ENCODE peak calls at places on chromosomes 16 and 17, in ten cellular contexts. K, Y, C, X, U, B, P, G, J and A are unnamed samples.

GRCh38 chr16:49778202-49778601 is 77.7 kb downstream of the ZNF423 start:
- DNase-seq in K (no peak), Y (no peak), C (no peak), X (no peak), U (no peak), B (no peak), P (no peak), G (no peak), J (no peak), A (no peak)

GRCh38 chr16:65950211-65950610 is 416.3 kb upstream of the CDH5 start:
- DNase-seq in K (no peak), Y (no peak), C (no peak), X (no peak), U (no peak), B (no peak), P (no peak), G (no peak), J (peak), A (no peak)

GRCh38 chr16:85514601-85515318 is 98.4 kb upstream of the GSE1 start:
- DNase-seq in K (peak), Y (peak), C (peak), X (peak), U (peak), B (peak), P (peak), G (peak), J (peak), A (peak)

GRCh38 chr17:9982159-9982558 is 77.1 kb upstream of the RCVRN start:
- DNase-seq in K (no peak), Y (no peak), C (no peak), X (peak), U (no peak), B (no peak), P (no peak), G (no peak), J (no peak), A (no peak)

GRCh38 chr16:79651363-79651762 is 50.8 kb upstream of the MAF start:
- DNase-seq in K (peak), Y (peak), C (no peak), X (no peak), U (no peak), B (peak), P (peak), G (no peak), J (peak), A (peak)

GRCh38 chr17:50491510-50491909 is 12.8 kb downstream of the RSAD1 start:
- DNase-seq in K (no peak), Y (no peak), C (no peak), X (no peak), U (no peak), B (peak), P (no peak), G (no peak), J (no peak), A (no peak)

GRCh38 chr17:50196826-50197225 is 4.6 kb downstream of the COL1A1 start:
- DNase-seq in K (no peak), Y (no peak), C (no peak), X (no peak), U (no peak), B (peak), P (no peak), G (no peak), J (peak), A (peak)

GRCh38 chr16:83606486-83607030 is 201.2 kb upstream of the HSBP1 start:
- DNase-seq in K (no peak), Y (no peak), C (no peak), X (peak), U (no peak), B (no peak), P (no peak), G (no peak), J (no peak), A (no peak)

GRCh38 chr17:66976781-66977201 is 12.3 kb downstream of the CACNG4 start:
- DNase-seq in K (no peak), Y (peak), C (no peak), X (no peak), U (no peak), B (no peak), P (no peak), G (no peak), J (no peak), A (no peak)

GRCh38 chr17:337866-338265 is 14.7 kb downstream of the RPH3AL start:
- DNase-seq in K (no peak), Y (no peak), C (no peak), X (no peak), U (no peak), B (no peak), P (no peak), G (no peak), J (no peak), A (no peak)

GRCh38 chr16:22014271-22014873 is 6.5 kb downstream of the MOSMO start:
- DNase-seq in K (no peak), Y (no peak), C (no peak), X (no peak), U (no peak), B (peak), P (no peak), G (no peak), J (no peak), A (no peak)

GRCh38 chr16:47492428-47493357 is 31.6 kb downstream of the PHKB start:
- DNase-seq in K (peak), Y (peak), C (peak), X (no peak), U (no peak), B (no peak), P (peak), G (no peak), J (no peak), A (peak)

GRCh38 chr17:59373879-59374495 is 42.5 kb downstream of the YPEL2 start:
- DNase-seq in K (no peak), Y (peak), C (no peak), X (no peak), U (no peak), B (peak), P (no peak), G (no peak), J (peak), A (peak)

GRCh38 chr16:28309811-28310311 is 17.5 kb downstream of the SBK1 start:
- DNase-seq in K (no peak), Y (peak), C (no peak), X (no peak), U (no peak), B (no peak), P (no peak), G (no peak), J (no peak), A (no peak)

GRCh38 chr16:68237243-68238028 is 1.5 kb upstream of the ESRP2 start:
- DNase-seq in K (peak), Y (peak), C (peak), X (peak), U (peak), B (peak), P (peak), G (peak), J (peak), A (peak)

GRCh38 chr17:17710355-17710727 is 29.1 kb downstream of the RAI1 start:
- DNase-seq in K (no peak), Y (no peak), C (no peak), X (no peak), U (no peak), B (no peak), P (no peak), G (no peak), J (no peak), A (no peak)

GRCh38 chr17:40113961-40114272 is 7.9 kb upstream of the MSL1 start:
- DNase-seq in K (no peak), Y (no peak), C (no peak), X (no peak), U (no peak), B (no peak), P (no peak), G (no peak), J (peak), A (no peak)

GRCh38 chr17:40115101-40115436 is 6.7 kb upstream of the MSL1 start:
- DNase-seq in K (no peak), Y (no peak), C (no peak), X (no peak), U (no peak), B (no peak), P (no peak), G (no peak), J (no peak), A (no peak)

GRCh38 chr17:40112191-40112590 is 9.6 kb upstream of the MSL1 start:
- DNase-seq in K (no peak), Y (no peak), C (no peak), X (no peak), U (no peak), B (no peak), P (no peak), G (no peak), J (no peak), A (no peak)

GRCh38 chr17:40112718-40113109 is 9.1 kb upstream of the MSL1 start:
- DNase-seq in K (no peak), Y (no peak), C (peak), X (no peak), U (no peak), B (no peak), P (no peak), G (no peak), J (no peak), A (no peak)

GRCh38 chr17:40113110-40113960 is 8.4 kb upstream of the MSL1 start:
- DNase-seq in K (peak), Y (peak), C (peak), X (peak), U (peak), B (peak), P (peak), G (no peak), J (peak), A (peak)
- TF ChIP-seq CTCF in K (peak), Y (peak), C (peak), X (peak), U (peak), B (peak), P (peak), G (peak), J (peak), A (peak)

GRCh38 chr17:18968945-18969887 is 17.3 kb downstream of the SLC5A10 start:
- DNase-seq in K (peak), Y (no peak), C (no peak), X (no peak), U (no peak), B (peak), P (no peak), G (no peak), J (peak), A (peak)
- H3K4me3 ChIP-seq in K (no peak), Y (no peak), C (no peak), X (no peak), U (no peak), B (no peak), P (no peak), G (no peak), J (no peak), A (no peak)

GRCh38 chr16:20397468-20398074 is 7.0 kb downstream of the PDILT start:
- DNase-seq in K (peak), Y (no peak), C (no peak), X (no peak), U (no peak), B (no peak), P (no peak), G (no peak), J (no peak), A (no peak)
- TF ChIP-seq CTCF in K (no peak), Y (no peak), C (no peak), X (no peak), U (no peak), B (no peak), P (no peak), G (no peak), J (no peak), A (no peak)

DNA sequence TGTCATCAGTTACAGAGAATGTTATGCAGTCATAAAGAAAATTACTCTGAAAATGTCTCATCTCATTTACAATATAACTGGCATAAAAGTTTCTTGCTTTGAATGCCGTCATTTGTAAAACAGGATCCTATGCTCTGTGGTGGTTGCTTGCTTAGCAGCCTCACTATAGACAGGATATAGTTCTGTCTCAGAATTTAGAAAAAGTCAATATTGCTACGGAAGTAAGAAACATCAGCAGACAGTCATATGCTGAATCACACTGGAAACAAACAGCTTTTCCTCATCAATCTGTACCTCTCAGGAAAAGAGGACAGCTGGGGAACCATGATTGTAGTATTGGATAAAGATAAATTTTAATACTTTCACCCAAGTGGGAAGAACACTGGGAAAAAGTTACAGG is 105.5 kb downstream of the MYO1D start:
- DNase-seq in K (no peak), Y (no peak), C (no peak), X (no peak), U (peak), B (peak), P (no peak), G (no peak), J (no peak), A (peak)
- H3K4me3 ChIP-seq in K (no peak), Y (no peak), C (no peak), X (no peak), U (no peak), B (no peak), P (no peak), G (no peak), J (no peak), A (no peak)

DNA sequence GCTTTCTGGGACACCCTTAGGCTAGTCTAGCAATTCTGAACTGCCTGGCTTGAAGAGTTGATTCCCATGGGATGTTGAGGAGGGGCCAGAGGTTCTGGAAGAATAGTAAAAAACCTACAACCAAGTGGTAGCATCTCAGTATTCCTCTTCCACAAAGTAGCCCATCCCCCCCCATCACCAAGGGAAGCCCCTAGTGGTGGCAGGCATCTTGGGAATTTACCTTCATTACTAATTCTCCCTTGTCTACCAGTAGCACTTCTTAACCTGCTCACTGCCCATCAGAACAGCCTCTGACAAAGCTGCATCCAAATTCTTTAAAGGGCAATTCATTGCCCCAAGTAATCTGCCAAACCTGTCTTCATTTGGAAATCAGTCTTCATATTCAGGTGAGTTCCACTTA is 12.8 kb upstream of the RAB11FIP4 start:
- DNase-seq in K (no peak), Y (no peak), C (no peak), X (no peak), U (no peak), B (no peak), P (no peak), G (no peak), J (no peak), A (no peak)
- TF ChIP-seq CTCF in K (no peak), Y (no peak), C (no peak), X (no peak), U (peak), B (no peak), P (no peak), G (peak), J (no peak), A (peak)

DNA sequence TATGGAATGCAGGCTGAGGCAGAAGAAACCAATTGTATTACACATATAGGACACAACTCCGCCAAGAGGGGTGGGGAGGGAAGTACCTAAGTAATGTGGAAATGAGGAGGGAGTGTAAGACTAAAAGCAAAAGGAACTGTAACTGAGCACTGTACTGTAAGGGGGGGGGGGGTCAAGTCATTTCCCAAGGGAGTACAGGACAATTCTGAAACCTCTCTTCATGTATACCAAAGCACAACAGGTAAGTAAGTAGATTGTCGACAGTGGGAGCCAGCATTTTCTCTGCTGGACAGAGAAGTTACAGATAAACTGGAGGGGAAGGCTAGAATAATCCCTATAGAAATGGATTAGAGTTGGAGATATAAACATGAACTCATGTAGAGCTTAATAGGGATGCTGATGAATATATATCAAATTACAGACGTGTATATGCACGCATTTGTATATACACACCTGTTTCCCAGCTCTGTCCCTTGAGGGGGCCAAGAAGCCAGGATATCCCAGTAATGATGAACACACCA is 6.4 kb downstream of the USP22 start:
- DNase-seq in K (no peak), Y (no peak), C (no peak), X (no peak), U (no peak), B (peak), P (no peak), G (no peak), J (peak), A (no peak)
- H3K4me3 ChIP-seq in K (no peak), Y (no peak), C (no peak), X (no peak), U (no peak), B (no peak), P (no peak), G (no peak), J (no peak), A (no peak)

GRCh38 chr17:82913304-82914043 is 73.7 kb upstream of the ZNF750 start:
- DNase-seq in K (peak), Y (no peak), C (no peak), X (no peak), U (no peak), B (no peak), P (no peak), G (no peak), J (no peak), A (no peak)
- TF ChIP-seq CTCF in K (peak), Y (peak), C (peak), X (peak), U (no peak), B (peak), P (peak), G (peak), J (peak), A (peak)

GRCh38 chr16:67015317-67015731 is 13.6 kb upstream of the CBFB start:
- DNase-seq in K (no peak), Y (no peak), C (no peak), X (peak), U (no peak), B (no peak), P (peak), G (no peak), J (no peak), A (no peak)
- H3K4me3 ChIP-seq in K (no peak), Y (no peak), C (no peak), X (no peak), U (no peak), B (no peak), P (no peak), G (no peak), J (no peak), A (no peak)

GRCh38 chr16:4475880-4476790 is at the start of gene HMOX2:
- DNase-seq in K (peak), Y (peak), C (peak), X (peak), U (peak), B (peak), P (peak), G (no peak), J (peak), A (peak)

GRCh38 chr16:4472880-4473279 is 1.5 kb downstream of the NMRAL1 start:
- DNase-seq in K (no peak), Y (no peak), C (no peak), X (no peak), U (no peak), B (no peak), P (no peak), G (no peak), J (no peak), A (no peak)

GRCh38 chr16:4471869-4472268 is 2.6 kb downstream of the NMRAL1 start:
- DNase-seq in K (no peak), Y (no peak), C (no peak), X (no peak), U (no peak), B (no peak), P (no peak), G (no peak), J (no peak), A (no peak)

GRCh38 chr16:4477966-4478365 is 1.8 kb downstream of the HMOX2 start:
- DNase-seq in K (no peak), Y (no peak), C (no peak), X (peak), U (no peak), B (peak), P (no peak), G (no peak), J (peak), A (peak)

DNA sequence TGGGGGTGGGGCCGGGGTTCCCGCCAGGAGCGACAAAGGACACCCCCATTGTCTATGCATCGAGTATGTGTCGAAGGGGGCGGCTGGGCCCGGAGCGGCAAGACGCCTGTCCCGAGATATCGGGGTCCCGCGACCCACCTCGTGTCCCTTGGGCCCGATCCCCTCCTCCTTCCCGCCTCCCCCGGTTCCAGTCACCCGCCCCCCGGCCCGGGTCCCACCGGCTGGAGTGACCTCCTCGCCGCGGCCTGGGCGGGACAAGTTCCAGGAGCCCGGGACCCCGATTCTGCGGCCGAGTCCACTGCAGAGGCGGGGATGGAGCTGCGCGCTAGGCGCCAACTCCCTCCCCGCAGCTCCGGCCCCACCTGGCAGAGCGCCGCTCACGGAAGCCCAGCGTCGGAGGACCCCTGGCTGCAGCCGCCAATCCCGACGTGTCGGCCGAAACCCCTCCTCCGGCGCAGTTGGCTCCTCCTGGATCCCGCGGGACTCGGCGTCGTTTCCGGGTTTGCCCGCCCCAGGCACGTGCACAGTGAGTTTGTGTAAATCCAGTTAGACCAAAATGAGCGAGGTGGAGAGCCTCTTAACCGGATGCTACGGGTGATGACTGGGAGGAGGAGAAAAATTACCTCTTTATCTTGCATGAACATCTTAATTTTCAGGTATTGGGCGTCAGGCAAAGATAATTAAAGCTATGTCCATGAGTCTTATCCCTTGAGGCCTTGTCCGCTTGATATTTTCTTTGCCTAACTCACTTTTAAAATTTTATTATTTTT is at the start of gene NMRAL1:
- DNase-seq in K (peak), Y (peak), C (peak), X (peak), U (no peak), B (peak), P (peak), G (peak), J (peak), A (peak)
- TF ChIP-seq CTCF in K (no peak), Y (peak), C (no peak), X (no peak), U (no peak), B (no peak), P (peak), G (no peak), J (no peak), A (no peak)